ENCODE peak calls at places on chromosomes 5 and 9, in five cellular contexts. N is suprapubic skin, L is uterus, T is IMR-90, D is NB4. A is an unnamed sample.
A peak's percentile ranks its signal among the peaks of the same experiment; 100 is the strongest.

GRCh38 chr5:154278172-154278571 is 87.6 kb downstream of the GALNT10 start:
- DNase-seq in L (no peak), N (no peak), T (peak; percentile 19), D (no peak), A (no peak)

GRCh38 chr9:79657891-79658290 is 86.1 kb downstream of the TLE4 start:
- DNase-seq in D (no peak), L (no peak), N (no peak), T (no peak), A (no peak)

GRCh38 chr5:153755913-153756500 is 265.5 kb downstream of the GRIA1 start:
- DNase-seq in L (no peak), T (no peak), N (no peak), D (no peak), A (no peak)

GRCh38 chr5:103120607-103121200 is 603 bp downstream of the PPIP5K2 start:
- DNase-seq in N (no peak), T (peak; percentile 6), L (no peak), D (peak; percentile 53), A (no peak)

GRCh38 chr5:97534166-97534565 is 351.1 kb upstream of the RIOK2 start:
- DNase-seq in L (no peak), D (peak; percentile 71), T (peak; percentile 94), N (no peak), A (no peak)

GRCh38 chr9:93655621-93656425 is 79.4 kb downstream of the PHF2 start:
- DNase-seq in L (no peak), T (no peak), D (no peak), N (peak; percentile 74), A (no peak)

GRCh38 chr9:134205636-134206316 is 41.4 kb upstream of the RNU6ATAC start:
- DNase-seq in T (peak; percentile 28), L (peak; percentile 89), N (no peak), D (no peak), A (no peak)

GRCh38 chr5:80967500-80968181 is 7.5 kb downstream of the RASGRF2 start:
- DNase-seq in D (no peak), L (peak; percentile 20), N (no peak), T (peak; percentile 93), A (no peak)

GRCh38 chr5:78889759-78890158 is 95.4 kb downstream of the ARSB start:
- DNase-seq in T (peak; percentile 88), L (no peak), D (no peak), N (no peak), A (no peak)

GRCh38 chr5:6714221-6715041 is 1.2 kb downstream of the TENT4A start:
- DNase-seq in D (peak; percentile 57), L (no peak), N (no peak), T (no peak), A (no peak)

GRCh38 chr9:82466616-82467251 is 478.2 kb downstream of the SPATA31D1 start:
- DNase-seq in N (no peak), L (no peak), T (peak; percentile 4), D (peak; percentile 7), A (no peak)

GRCh38 chr5:74232281-74232680 is 408.2 kb downstream of the ENC1 start:
- DNase-seq in L (no peak), N (no peak), T (peak; percentile 92), D (no peak), A (no peak)

GRCh38 chr5:150000990-150001659 is 586 bp downstream of the HMGXB3 start:
- DNase-seq in N (peak; percentile 78), L (peak; percentile 42), T (peak; percentile 50), D (peak; percentile 62), A (peak; percentile 13)

GRCh38 chr9:5817776-5818336 is 15.1 kb downstream of the ERMP1 start:
- DNase-seq in L (no peak), T (peak; percentile 73), N (no peak), D (peak; percentile 32), A (no peak)

GRCh38 chr9:6715755-6716643 is 41.8 kb upstream of the KDM4C start:
- DNase-seq in D (peak; percentile 93), N (peak; percentile 81), T (no peak), L (peak; percentile 20), A (no peak)

GRCh38 chr9:93080406-93080805 is 15.6 kb upstream of the CARD19 start:
- DNase-seq in N (peak; percentile 72), D (no peak), T (no peak), L (peak; percentile 7), A (no peak)

GRCh38 chr5:43101491-43101890 is 19.2 kb upstream of the ZNF131 start:
- DNase-seq in D (no peak), N (no peak), L (no peak), T (no peak), A (no peak)

GRCh38 chr5:43106290-43106638 is 14.4 kb upstream of the ZNF131 start:
- DNase-seq in D (no peak), N (no peak), L (no peak), T (no peak), A (no peak)

GRCh38 chr5:43104102-43104501 is 16.6 kb upstream of the ZNF131 start:
- DNase-seq in D (peak; percentile 40), T (no peak), N (no peak), L (no peak), A (no peak)

GRCh38 chr5:43110606-43111170 is 10.0 kb upstream of the ZNF131 start:
- DNase-seq in T (no peak), D (no peak), L (no peak), N (no peak), A (no peak)

DNA sequence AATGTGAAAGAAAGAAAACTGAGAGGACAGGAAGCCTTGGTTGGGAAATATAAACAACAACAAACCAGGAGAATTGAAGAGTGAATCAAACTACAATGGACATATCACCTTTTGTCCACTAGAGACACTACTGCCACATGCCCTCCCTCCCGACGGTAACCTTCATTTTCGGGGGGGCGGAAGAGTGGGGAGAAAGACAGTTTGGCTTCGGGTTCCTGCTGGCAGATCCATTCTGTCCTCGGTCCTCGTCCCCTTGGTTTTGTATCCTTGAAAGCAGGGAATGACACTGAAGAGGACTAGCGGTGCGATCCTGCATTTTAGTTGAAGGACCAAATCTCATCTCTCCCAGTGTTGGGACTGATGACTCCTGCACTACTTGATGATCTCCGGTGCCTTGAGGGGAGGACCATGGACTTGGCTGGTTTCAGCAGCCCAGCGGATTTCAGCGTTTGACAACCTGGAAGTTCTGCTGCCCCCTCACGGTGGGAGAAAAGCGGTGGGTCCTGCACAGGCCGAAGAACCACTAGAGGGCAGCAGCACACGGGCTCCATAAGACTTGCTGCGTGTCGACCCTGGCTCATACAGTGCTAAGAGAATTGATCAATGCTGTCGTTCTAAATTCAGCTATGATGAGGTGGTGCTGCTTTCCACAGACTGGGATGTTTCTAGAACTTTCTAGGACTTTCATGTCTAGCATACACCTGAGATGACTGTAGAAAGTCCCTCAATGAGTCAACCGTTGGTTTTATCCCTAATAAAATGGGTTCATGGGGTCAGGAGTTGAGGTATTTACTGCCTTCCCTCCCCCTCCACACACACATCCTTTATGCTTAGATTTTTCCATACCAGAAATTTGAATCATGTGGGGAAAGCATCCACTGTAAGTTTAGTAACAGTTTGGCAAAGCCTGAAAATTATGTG is 15.1 kb upstream of the ZNF131 start:
- DNase-seq in D (peak; percentile 98), N (peak; percentile 92), L (peak; percentile 92), T (peak; percentile 96), A (peak; percentile 69)
- TF ChIP-seq POLR2A in D (no peak), N (no peak), L (peak; percentile 25), T (no peak), A (no peak)

DNA sequence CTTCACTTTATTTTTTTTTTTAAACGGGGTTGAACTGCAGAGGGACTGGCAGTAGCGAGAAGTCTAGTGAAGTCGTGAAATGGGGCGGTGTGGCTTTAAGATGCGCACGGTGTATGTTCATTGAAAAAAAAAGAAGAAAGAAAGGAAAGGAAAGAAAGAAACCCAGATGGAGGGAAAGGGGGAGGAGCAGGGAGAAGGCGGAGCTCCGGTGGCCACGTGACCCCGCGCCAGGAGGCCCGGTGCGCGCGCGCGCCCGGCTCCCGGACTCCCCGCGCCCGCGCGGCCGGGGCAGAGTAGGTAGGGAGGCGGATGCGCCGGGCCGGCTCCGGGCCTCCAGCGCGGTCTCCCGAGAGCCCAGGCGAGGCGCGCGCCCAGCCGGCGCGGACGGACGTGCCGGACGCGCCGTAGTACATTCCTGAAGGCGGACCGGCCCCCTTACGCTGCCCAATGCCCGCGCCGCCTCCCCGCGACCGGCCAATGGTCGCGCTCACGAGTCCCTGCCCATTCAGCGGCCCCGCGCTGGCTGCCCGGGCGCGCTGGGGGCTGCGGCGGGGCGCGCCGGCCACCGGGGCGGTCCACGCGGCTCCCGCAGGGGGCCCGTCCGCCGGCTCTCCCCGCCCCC is 6.0 kb downstream of the PTCH1 start:
- DNase-seq in N (peak; percentile 91), L (peak; percentile 89), T (peak; percentile 97), D (peak; percentile 92), A (peak; percentile 70)
- TF ChIP-seq POLR2A in N (peak; percentile 25), L (peak; percentile 91), T (peak; percentile 36), D (peak; percentile 64), A (no peak)

DNA sequence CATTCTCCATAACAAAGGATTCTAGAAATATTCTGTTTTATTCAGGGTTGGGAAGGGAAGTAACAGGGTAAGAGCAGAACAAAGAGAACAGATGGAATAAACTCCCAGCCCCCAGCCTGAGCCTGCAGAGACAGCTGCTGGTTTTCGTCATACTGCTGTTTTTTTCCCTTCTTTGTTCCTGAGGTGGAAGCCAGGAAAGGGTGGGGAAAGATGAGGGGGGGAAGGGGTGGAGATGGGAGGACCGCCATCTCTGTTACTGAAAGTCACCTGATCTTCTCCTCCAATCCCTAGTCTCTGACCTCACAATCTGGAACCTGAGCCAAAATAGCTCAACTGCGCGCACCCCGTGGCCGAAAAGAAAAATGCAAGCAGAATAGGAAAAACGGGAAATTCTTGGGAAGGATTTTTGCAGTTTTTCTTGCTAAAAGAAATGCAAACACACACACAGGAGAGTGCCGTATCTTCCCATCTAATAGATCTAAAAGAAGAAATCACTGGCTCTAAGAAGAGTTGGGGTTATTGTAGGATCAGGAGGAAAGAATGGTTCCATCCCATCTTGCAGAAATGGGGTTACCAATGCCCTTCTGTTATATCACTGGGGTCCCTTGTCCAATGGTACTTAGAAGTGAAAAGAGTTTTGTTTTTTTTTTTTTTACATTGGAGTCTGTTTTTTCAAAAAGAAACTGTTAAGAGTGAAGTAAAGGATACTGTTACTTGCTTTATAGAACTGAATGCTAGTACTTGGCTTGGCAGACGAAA is 57.9 kb downstream of the DIAPH1 start:
- DNase-seq in D (no peak), L (peak; percentile 89), T (peak; percentile 98), N (peak; percentile 92), A (no peak)
- TF ChIP-seq POLR2A in D (no peak), L (peak; percentile 34), T (peak; percentile 30), N (no peak), A (no peak)

GRCh38 chr5:180988011-180988410 is 635 bp upstream of the BTNL3 start:
- DNase-seq in L (no peak), N (no peak), D (no peak), T (no peak), A (no peak)

GRCh38 chr5:180976518-180976917 is 12.1 kb upstream of the BTNL3 start:
- DNase-seq in L (no peak), D (no peak), N (no peak), T (no peak), A (no peak)

GRCh38 chr5:180977852-180978251 is 10.8 kb upstream of the BTNL3 start:
- DNase-seq in T (no peak), L (no peak), N (no peak), D (no peak), A (no peak)

DNA sequence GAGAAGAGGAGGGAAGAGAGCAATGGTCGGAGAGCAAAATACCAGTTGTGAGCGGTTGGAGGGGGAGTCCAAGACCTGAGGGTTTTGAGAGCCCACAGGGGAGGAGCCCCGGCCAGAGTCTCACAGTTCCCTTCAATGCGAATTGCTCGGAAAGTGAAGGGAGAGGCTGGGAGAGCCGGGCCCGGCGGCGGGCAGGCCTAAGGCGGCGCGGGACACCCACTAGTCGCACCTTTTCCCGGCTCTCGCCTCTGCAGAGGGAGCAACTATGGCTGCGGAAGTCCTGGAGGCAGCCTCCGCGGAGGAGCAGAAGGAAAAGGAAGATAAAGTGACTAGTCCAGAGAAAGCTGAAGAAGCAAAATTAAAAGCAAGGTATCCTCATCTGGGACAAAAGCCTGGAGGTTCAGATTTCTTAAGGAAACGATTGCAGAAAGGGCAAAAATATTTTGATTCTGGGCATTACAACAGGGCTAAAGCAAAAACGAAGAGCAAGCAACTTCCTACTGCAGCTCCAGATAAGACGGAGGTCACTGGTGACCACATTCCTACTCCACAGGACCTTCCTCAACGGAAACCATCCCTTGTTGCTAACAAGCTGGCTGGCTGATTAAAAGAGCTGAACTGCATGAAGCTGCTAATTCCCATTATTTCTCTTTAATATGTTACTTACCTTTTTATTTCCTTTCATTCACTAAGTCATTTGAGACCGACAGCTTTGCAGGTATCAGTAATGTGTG is 6.5 kb upstream of the BTNL3 start:
- DNase-seq in T (no peak), D (no peak), N (no peak), L (no peak), A (no peak)
- TF ChIP-seq POLR2A in T (no peak), D (no peak), N (no peak), L (no peak), A (no peak)

A was measured in GM12891.